ENCODE peak calls at places on chromosomes 1 and 21, in five cellular contexts. One of them, this sample, is unnamed. For H3K4me1 and H3K36me3, the result is how much of the 10 kb centered on the place peaks cover.

GRCh38 chr21:36080386-36080785 is 10.6 kb downstream of the CBR1 start:
- DNase-seq in fibroblast of lung: no peak
- DNase-seq in breast epithelium: peak
- DNase-seq in CD8-positive, alpha-beta T cell: no peak
- DNase-seq in heart left ventricle: no peak
- DNase-seq in this sample: no peak

GRCh38 chr1:30381266-30381665 is 342.1 kb downstream of the MATN1 start:
- DNase-seq in fibroblast of lung: no peak
- DNase-seq in heart left ventricle: no peak
- DNase-seq in CD8-positive, alpha-beta T cell: no peak
- DNase-seq in breast epithelium: no peak
- DNase-seq in this sample: no peak

GRCh38 chr1:94094466-94095111 is 26.4 kb downstream of the ABCA4 start:
- DNase-seq in fibroblast of lung: peak
- DNase-seq in breast epithelium: peak
- DNase-seq in CD8-positive, alpha-beta T cell: no peak
- DNase-seq in heart left ventricle: peak
- DNase-seq in this sample: no peak

GRCh38 chr1:77316006-77316405 is 34.2 kb downstream of the AK5 start:
- DNase-seq in breast epithelium: no peak
- DNase-seq in fibroblast of lung: peak
- DNase-seq in CD8-positive, alpha-beta T cell: no peak
- DNase-seq in heart left ventricle: no peak
- DNase-seq in this sample: no peak

GRCh38 chr1:2295526-2295925 is 67.4 kb downstream of the SKI start:
- DNase-seq in heart left ventricle: no peak
- DNase-seq in CD8-positive, alpha-beta T cell: no peak
- DNase-seq in breast epithelium: no peak
- DNase-seq in fibroblast of lung: no peak
- DNase-seq in this sample: no peak

GRCh38 chr1:119510046-119510445 is 3.0 kb downstream of the HSD3B1 start:
- DNase-seq in CD8-positive, alpha-beta T cell: no peak
- DNase-seq in breast epithelium: no peak
- DNase-seq in fibroblast of lung: no peak
- DNase-seq in heart left ventricle: no peak
- DNase-seq in this sample: no peak

GRCh38 chr1:178006043-178006442 is 36.2 kb upstream of the SEC16B start:
- DNase-seq in heart left ventricle: no peak
- DNase-seq in fibroblast of lung: no peak
- DNase-seq in breast epithelium: no peak
- DNase-seq in CD8-positive, alpha-beta T cell: no peak
- DNase-seq in this sample: no peak

GRCh38 chr1:69911301-69911801 is 294.0 kb downstream of the LRRC40 start:
- DNase-seq in breast epithelium: no peak
- DNase-seq in fibroblast of lung: peak
- DNase-seq in heart left ventricle: no peak
- DNase-seq in CD8-positive, alpha-beta T cell: no peak
- DNase-seq in this sample: no peak

GRCh38 chr1:243409284-243409683 is 153.4 kb downstream of the SDCCAG8 start:
- DNase-seq in fibroblast of lung: no peak
- DNase-seq in breast epithelium: no peak
- DNase-seq in CD8-positive, alpha-beta T cell: no peak
- DNase-seq in heart left ventricle: no peak
- DNase-seq in this sample: no peak

GRCh38 chr1:162855461-162856150 is 5.4 kb downstream of the CCDC190 start:
- DNase-seq in fibroblast of lung: peak
- DNase-seq in breast epithelium: no peak
- DNase-seq in heart left ventricle: no peak
- DNase-seq in CD8-positive, alpha-beta T cell: no peak
- DNase-seq in this sample: no peak

GRCh38 chr1:7334475-7335035 is 436.5 kb upstream of the VAMP3 start:
- DNase-seq in CD8-positive, alpha-beta T cell: no peak
- DNase-seq in fibroblast of lung: peak
- DNase-seq in breast epithelium: no peak
- DNase-seq in heart left ventricle: peak
- DNase-seq in this sample: no peak

GRCh38 chr1:156134716-156135435 is 18.5 kb upstream of the SEMA4A start:
- DNase-seq in breast epithelium: no peak
- DNase-seq in CD8-positive, alpha-beta T cell: no peak
- DNase-seq in fibroblast of lung: no peak
- DNase-seq in heart left ventricle: no peak
- DNase-seq in this sample: no peak

GRCh38 chr1:1833916-1834325 is 55.7 kb upstream of the NADK start:
- DNase-seq in heart left ventricle: no peak
- DNase-seq in fibroblast of lung: no peak
- DNase-seq in CD8-positive, alpha-beta T cell: no peak
- DNase-seq in breast epithelium: no peak
- DNase-seq in this sample: no peak

GRCh38 chr1:5611431-5611830 is 380.8 kb downstream of the NPHP4 start:
- DNase-seq in fibroblast of lung: no peak
- DNase-seq in breast epithelium: no peak
- DNase-seq in heart left ventricle: no peak
- DNase-seq in CD8-positive, alpha-beta T cell: no peak
- DNase-seq in this sample: no peak

GRCh38 chr1:12629521-12629956 is 11.5 kb upstream of the DHRS3 start:
- DNase-seq in fibroblast of lung: no peak
- DNase-seq in CD8-positive, alpha-beta T cell: no peak
- DNase-seq in heart left ventricle: no peak
- DNase-seq in breast epithelium: no peak
- DNase-seq in this sample: no peak

GRCh38 chr1:199489594-199489993 is 537.9 kb upstream of the NR5A2 start:
- DNase-seq in breast epithelium: no peak
- DNase-seq in fibroblast of lung: no peak
- DNase-seq in heart left ventricle: no peak
- DNase-seq in CD8-positive, alpha-beta T cell: no peak
- DNase-seq in this sample: no peak

GRCh38 chr1:155910621-155911121 is 478 bp downstream of the RIT1 start:
- DNase-seq in heart left ventricle: peak
- DNase-seq in breast epithelium: no peak
- DNase-seq in fibroblast of lung: peak
- DNase-seq in CD8-positive, alpha-beta T cell: no peak
- DNase-seq in this sample: no peak

GRCh38 chr1:225508538-225509375 is 80.9 kb upstream of the LBR start:
- DNase-seq in fibroblast of lung: peak
- DNase-seq in heart left ventricle: peak
- DNase-seq in CD8-positive, alpha-beta T cell: no peak
- DNase-seq in breast epithelium: no peak
- DNase-seq in this sample: no peak

GRCh38 chr1:160622885-160623633 is 23.8 kb downstream of the SLAMF1 start:
- DNase-seq in breast epithelium: no peak
- DNase-seq in heart left ventricle: no peak
- DNase-seq in fibroblast of lung: no peak
- DNase-seq in CD8-positive, alpha-beta T cell: no peak
- DNase-seq in this sample: no peak

GRCh38 chr1:160619742-160620277 is 27.0 kb downstream of the SLAMF1 start:
- DNase-seq in heart left ventricle: no peak
- DNase-seq in breast epithelium: no peak
- DNase-seq in CD8-positive, alpha-beta T cell: no peak
- DNase-seq in fibroblast of lung: no peak
- DNase-seq in this sample: no peak

GRCh38 chr1:160621633-160622413 is 25.0 kb downstream of the SLAMF1 start:
- DNase-seq in breast epithelium: no peak
- DNase-seq in CD8-positive, alpha-beta T cell: no peak
- DNase-seq in fibroblast of lung: no peak
- DNase-seq in heart left ventricle: no peak
- DNase-seq in this sample: no peak

GRCh38 chr1:160618763-160619274 is 28.0 kb downstream of the SLAMF1 start:
- DNase-seq in heart left ventricle: no peak
- DNase-seq in breast epithelium: no peak
- DNase-seq in fibroblast of lung: no peak
- DNase-seq in CD8-positive, alpha-beta T cell: no peak
- DNase-seq in this sample: peak

GRCh38 chr1:160620942-160621632 is 25.8 kb downstream of the SLAMF1 start:
- DNase-seq in heart left ventricle: no peak
- DNase-seq in breast epithelium: no peak
- DNase-seq in fibroblast of lung: no peak
- DNase-seq in CD8-positive, alpha-beta T cell: no peak
- DNase-seq in this sample: no peak
- H3K4me1 ChIP-seq in heart left ventricle: under half
- H3K4me1 ChIP-seq in breast epithelium: under half
- H3K4me1 ChIP-seq in fibroblast of lung: under half
- H3K4me1 ChIP-seq in CD8-positive, alpha-beta T cell: under half
- H3K4me1 ChIP-seq in this sample: under half

DNA sequence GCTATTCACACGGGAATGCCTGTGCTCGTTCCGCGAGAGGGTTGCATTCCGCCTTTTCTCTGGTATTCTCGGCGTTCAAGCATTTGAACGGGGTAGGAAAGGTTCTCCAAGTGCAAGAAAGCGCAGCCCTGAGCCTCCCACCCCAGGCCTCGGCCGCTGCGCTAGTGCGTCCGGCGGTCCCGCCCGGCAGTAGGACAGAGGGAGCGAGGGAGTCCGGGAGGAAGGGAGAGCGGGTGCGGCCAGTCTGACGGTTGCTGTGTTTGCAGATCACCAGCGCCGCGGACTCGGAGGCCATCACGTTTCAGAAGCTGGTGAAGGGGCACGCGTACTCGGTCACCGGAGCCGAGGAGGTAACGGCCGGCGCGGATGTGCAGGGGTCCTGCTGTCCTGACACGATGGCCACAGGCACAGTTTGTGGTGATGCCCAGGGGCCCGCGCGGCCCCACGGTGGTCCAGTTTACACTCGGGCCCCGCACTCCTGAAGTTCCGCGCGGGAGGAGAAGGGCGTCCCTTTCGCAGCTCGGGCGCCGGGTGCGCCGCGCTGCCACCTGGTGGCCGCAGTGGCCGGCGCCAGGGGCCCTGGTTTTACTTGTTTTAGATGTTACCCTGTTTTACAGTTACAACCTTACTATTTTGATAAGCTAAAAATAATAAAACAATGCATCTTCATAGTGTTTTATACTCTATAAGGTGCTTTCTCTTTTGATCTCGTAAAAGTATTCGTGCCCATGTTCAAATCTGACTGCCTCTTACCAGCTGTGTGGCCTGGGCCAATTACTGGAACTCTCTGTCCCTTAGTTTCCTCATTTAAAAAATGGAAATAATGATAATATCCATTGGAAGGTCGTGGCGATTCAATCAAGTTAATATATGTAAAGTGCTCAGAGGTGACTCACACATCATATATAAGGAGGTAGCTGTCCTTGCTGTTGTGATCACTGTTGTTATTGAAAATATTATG is 36.7 kb downstream of the CAPN2 start:
- DNase-seq in heart left ventricle: peak
- DNase-seq in CD8-positive, alpha-beta T cell: peak
- DNase-seq in breast epithelium: peak
- DNase-seq in fibroblast of lung: peak
- DNase-seq in this sample: peak
- H3K4me3 ChIP-seq in heart left ventricle: peak
- H3K4me3 ChIP-seq in CD8-positive, alpha-beta T cell: peak
- H3K4me3 ChIP-seq in breast epithelium: peak
- H3K4me3 ChIP-seq in fibroblast of lung: peak
- H3K4me3 ChIP-seq in this sample: peak

DNA sequence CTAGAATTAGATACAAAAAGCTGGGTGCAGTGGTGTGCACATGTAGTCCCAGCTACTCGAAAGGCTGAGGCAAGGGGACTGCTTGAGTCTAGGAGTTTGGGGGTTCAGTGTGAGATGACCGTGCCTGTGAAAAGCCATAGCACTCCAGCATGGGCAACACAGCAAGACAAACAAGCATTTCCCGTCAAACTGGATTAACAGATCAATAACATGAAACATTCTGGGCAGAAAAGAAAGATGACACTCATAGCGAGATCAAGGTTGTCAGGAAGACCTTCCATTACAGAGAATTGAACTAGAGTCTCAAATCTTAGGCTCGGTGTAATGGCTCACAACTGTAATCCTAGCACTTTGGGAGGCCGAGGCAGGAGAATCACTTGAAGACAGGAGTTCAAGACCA is 14.0 kb downstream of the TFB2M start:
- DNase-seq in breast epithelium: no peak
- DNase-seq in heart left ventricle: no peak
- DNase-seq in CD8-positive, alpha-beta T cell: no peak
- DNase-seq in fibroblast of lung: no peak
- DNase-seq in this sample: no peak
- H3K36me3 ChIP-seq in breast epithelium: under half
- H3K36me3 ChIP-seq in heart left ventricle: under half
- H3K36me3 ChIP-seq in CD8-positive, alpha-beta T cell: under half
- H3K36me3 ChIP-seq in fibroblast of lung: under half
- H3K36me3 ChIP-seq in this sample: half or more

DNA sequence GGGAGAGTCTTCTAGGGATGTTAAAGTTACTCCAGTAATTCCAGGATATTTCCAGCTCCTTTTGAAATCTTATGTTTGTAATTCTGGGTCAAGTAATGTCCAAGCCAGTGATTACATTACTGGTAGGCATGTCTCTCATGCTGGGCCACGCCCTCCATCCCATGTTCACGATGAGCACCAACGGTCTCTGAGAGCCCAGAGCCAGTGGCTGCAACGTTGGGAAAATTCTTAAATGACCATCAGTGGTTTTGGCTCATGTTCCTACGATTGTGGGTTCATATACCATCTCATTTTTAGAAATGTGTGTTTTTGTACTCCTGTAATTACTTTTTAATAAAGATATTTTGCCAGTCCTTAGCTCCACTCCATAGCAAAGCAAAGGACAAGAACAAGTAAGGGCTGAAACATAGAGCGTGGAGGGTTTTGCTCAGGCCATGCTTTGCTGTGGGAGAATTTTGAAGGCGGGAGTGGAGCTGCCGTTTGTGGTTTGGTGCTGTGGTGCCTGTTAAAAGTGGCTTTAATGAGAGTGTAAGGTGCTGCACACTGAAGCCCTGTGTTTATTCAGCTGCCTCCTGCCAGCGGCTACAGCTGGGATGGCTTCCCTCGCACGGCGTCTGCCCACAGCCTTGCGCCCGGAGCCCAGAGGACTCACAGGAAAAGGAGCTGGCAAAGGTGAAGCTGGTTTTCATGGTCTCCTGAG is 28.9 kb downstream of the VANGL1 start:
- DNase-seq in fibroblast of lung: peak
- DNase-seq in CD8-positive, alpha-beta T cell: no peak
- DNase-seq in heart left ventricle: no peak
- DNase-seq in breast epithelium: no peak
- DNase-seq in this sample: no peak
- H3K4me1 ChIP-seq in fibroblast of lung: under half
- H3K4me1 ChIP-seq in CD8-positive, alpha-beta T cell: under half
- H3K4me1 ChIP-seq in heart left ventricle: under half
- H3K4me1 ChIP-seq in breast epithelium: under half
- H3K4me1 ChIP-seq in this sample: under half

DNA sequence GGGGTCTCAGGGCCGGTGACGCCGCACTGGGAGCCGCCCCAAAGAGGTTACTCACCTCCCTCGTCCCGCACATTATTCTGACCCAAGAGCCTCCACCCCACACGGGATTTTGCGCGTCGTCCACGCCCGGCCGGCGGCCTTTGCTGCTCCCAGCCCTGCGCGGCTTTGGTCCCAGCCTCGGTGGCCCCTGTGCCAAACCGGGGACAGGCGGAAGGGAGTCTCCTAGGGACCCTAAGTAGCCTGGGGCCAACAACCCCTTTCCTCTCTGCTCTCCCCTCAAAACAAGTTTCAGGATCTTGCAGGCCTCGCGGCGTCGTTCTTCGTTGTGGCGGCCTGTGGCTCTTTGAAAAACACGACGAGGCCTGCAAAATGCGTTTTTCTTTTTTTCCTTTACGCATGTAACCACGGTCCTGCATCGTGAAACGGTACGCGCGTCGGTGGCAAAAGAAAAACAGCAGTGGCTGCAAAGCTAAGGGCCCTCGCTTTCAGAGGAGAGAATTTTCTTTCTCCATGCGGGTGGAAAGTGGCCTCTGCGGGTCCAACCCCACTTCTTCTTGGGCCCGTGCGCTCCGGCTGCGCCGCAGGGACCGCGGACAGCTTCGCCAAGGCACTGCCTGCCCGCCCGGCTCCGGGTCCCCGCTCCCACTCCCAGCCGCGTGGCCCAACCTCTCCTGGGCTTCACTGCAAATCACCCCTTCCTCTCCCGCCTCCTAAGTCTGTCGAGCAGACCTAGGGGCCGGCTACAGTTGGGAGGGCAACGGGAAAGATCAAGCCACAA is 816 bp upstream of the RUNX3 start:
- DNase-seq in breast epithelium: no peak
- DNase-seq in CD8-positive, alpha-beta T cell: no peak
- DNase-seq in heart left ventricle: no peak
- DNase-seq in fibroblast of lung: peak
- DNase-seq in this sample: no peak
- H3K4me3 ChIP-seq in breast epithelium: peak
- H3K4me3 ChIP-seq in CD8-positive, alpha-beta T cell: peak
- H3K4me3 ChIP-seq in heart left ventricle: peak
- H3K4me3 ChIP-seq in fibroblast of lung: no peak
- H3K4me3 ChIP-seq in this sample: peak

This sample was measured in naive thymus-derived CD4-positive, alpha-beta T cell.